ENCODE peak calls at places on chromosomes 4 and X, in four cellular contexts. J is activated CD8-positive, alpha-beta memory T cell treated with anti-CD3 and anti-CD28 coated beads for 48 hours; L is foreskin fibroblast; Y is aorta. O is an unnamed sample.

GRCh38 chr4:86496094-86497060 is 97.7 kb upstream of the PTPN13 start:
- DNase-seq in J (no peak), L (peak), Y (no peak), O (peak)

GRCh38 chr4:124157781-124158180 is 554.8 kb downstream of the ANKRD50 start:
- DNase-seq in J (no peak), L (no peak), Y (no peak), O (no peak)

GRCh38 chr4:169765845-169766244 is 8.1 kb upstream of the HPF1 start:
- DNase-seq in J (no peak), L (peak), Y (no peak), O (no peak)

GRCh38 chr4:176793060-176793605 is 411 bp upstream of the VEGFC start:
- DNase-seq in J (no peak), L (no peak), Y (no peak), O (no peak)

GRCh38 chr4:158781963-158782362 is 13.1 kb downstream of the FNIP2 start:
- DNase-seq in J (no peak), L (no peak), Y (no peak), O (no peak)

GRCh38 chr4:146340798-146341197 is 126.5 kb downstream of the REELD1 start:
- DNase-seq in J (no peak), L (no peak), Y (no peak), O (no peak)

GRCh38 chrX:68599256-68600152 is 48.0 kb upstream of the STARD8 start:
- DNase-seq in J (no peak), L (no peak), Y (no peak), O (no peak)

GRCh38 chrX:72376124-72376523 is 70.4 kb upstream of the CITED1 start:
- DNase-seq in J (no peak), L (no peak), Y (no peak), O (no peak)

GRCh38 chr4:105455182-105455581 is 18.7 kb downstream of the PPA2 start:
- DNase-seq in J (no peak), L (no peak), Y (no peak), O (no peak)

GRCh38 chr4:189090174-189090814 is 850.4 kb upstream of the FRG1 start:
- DNase-seq in J (no peak), L (no peak), Y (no peak), O (no peak)

GRCh38 chr4:47349323-47349722 is 114.2 kb downstream of the COMMD8 start:
- DNase-seq in J (no peak), L (peak), Y (no peak), O (no peak)

GRCh38 chr4:73817341-73817740 is 19.1 kb upstream of the CXCL6 start:
- DNase-seq in J (no peak), L (no peak), Y (no peak), O (no peak)

GRCh38 chr4:98939892-98940298 is 11.0 kb upstream of the EIF4E start:
- DNase-seq in J (no peak), L (peak), Y (no peak), O (no peak)